ENCODE peak calls at places on chromosomes 2 and 18, in seven cellular contexts. G, D, Y, Z, W, R and L are unnamed samples.

GRCh38 chr2:219252084-219252483 is 959 bp upstream of the TUBA4B start:
- DNase-seq in G (peak; percentile 14), Y (no peak), R (no peak), Z (no peak), W (no peak), D (peak; percentile 78), L (no peak)

GRCh38 chr2:207469953-207470699 is 59.6 kb upstream of the CREB1 start:
- DNase-seq in W (no peak), D (no peak), Z (no peak), Y (no peak), R (no peak), G (no peak), L (no peak)

GRCh38 chr2:182330451-182331325 is 96.1 kb downstream of the PDE1A start:
- DNase-seq in R (no peak), W (no peak), Z (no peak), G (no peak), D (no peak), Y (no peak), L (no peak)

GRCh38 chr2:49222975-49223528 is 68.7 kb upstream of the FSHR start:
- DNase-seq in G (no peak), D (no peak), R (no peak), Z (no peak), W (no peak), Y (no peak), L (no peak)

GRCh38 chr2:127398239-127398590 is 10.4 kb upstream of the MAP3K2 start:
- DNase-seq in Y (peak; percentile 61), G (no peak), W (peak; percentile 39), Z (peak; percentile 95), D (peak; percentile 96), R (peak; percentile 84), L (peak; percentile 92)

GRCh38 chr18:12679183-12679786 is 21.4 kb upstream of the SPIRE1 start:
- DNase-seq in Y (no peak), W (no peak), G (no peak), D (peak; percentile 83), Z (peak; percentile 69), R (no peak), L (peak; percentile 79)

GRCh38 chr18:13112982-13113381 is 105.6 kb upstream of the LDLRAD4 start:
- DNase-seq in D (no peak), R (no peak), W (no peak), Z (peak; percentile 17), Y (no peak), G (no peak), L (no peak)

GRCh38 chr2:145751634-145752033 is 1231.7 kb upstream of the ZEB2 start:
- DNase-seq in R (no peak), G (no peak), D (no peak), W (no peak), Y (no peak), Z (peak; percentile 43), L (no peak)

GRCh38 chr2:227460079-227460485 is 11.9 kb upstream of the AGFG1 start:
- DNase-seq in G (peak; percentile 34), D (no peak), W (no peak), R (no peak), Z (no peak), Y (peak; percentile 46), L (no peak)
- H3K4me1 ChIP-seq in G (peaks cover 49% of the 10 kb centered on the region), D (no peaks in the 10 kb centered on the region), W (no peaks in the 10 kb centered on the region), R (no peaks in the 10 kb centered on the region), Z (peaks cover 37% of the 10 kb centered on the region), Y (peaks cover 15% of the 10 kb centered on the region), L (no peaks in the 10 kb centered on the region)

DNA sequence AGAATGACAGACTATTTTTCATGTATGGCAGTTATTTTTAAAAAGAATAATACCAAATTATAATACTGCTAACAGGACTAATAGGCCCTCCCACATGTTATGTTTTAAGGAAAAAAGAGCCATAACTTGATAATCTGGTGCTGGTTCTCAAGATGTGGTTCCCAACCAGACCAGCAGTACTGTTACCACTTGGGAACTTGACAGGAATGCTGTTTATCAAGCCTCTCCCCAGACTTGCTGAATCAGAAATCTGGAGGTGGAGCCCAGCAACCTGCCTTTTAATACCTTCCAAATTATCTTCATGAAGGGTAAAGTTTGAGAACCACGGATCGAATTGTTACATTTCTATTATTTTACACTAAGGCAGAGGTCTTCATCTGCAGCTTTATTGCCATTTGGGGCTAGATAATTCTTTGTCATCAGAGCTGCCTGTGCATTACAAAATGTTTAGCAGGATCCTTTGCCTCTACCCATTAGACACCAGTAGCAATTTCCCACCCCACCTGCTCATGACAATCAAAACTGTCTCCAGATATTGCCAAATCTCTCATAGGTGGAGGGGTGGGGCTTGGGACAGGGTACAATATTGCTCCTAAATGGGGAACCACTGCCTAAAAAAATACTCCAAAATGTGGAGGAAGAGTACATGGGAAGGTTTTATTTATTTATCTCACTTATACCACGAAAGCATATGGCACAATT is 629.6 kb downstream of the ARHGAP15 start:
- DNase-seq in W (no peak), Z (no peak), G (no peak), R (no peak), D (no peak), Y (no peak), L (no peak)
- H3K4me1 ChIP-seq in W (no peaks in the 10 kb centered on the region), Z (no peaks in the 10 kb centered on the region), G (no peaks in the 10 kb centered on the region), R (no peaks in the 10 kb centered on the region), D (no peaks in the 10 kb centered on the region), Y (no peaks in the 10 kb centered on the region), L (no peaks in the 10 kb centered on the region)

GRCh38 chr2:132429941-132430573 is 13.5 kb downstream of the GPR39 start:
- DNase-seq in Z (no peak), G (no peak), W (no peak), Y (peak; percentile 68), D (no peak), R (no peak), L (no peak)
- H3K4me1 ChIP-seq in Z (peaks cover 9% of the 10 kb centered on the region), G (no peaks in the 10 kb centered on the region), W (no peaks in the 10 kb centered on the region), Y (peaks cover 23% of the 10 kb centered on the region), D (no peaks in the 10 kb centered on the region), R (no peaks in the 10 kb centered on the region), L (no peaks in the 10 kb centered on the region)

GRCh38 chr18:9069482-9070059 is 32.9 kb upstream of the NDUFV2 start:
- DNase-seq in G (no peak), Y (no peak), D (no peak), W (no peak), Z (no peak), R (no peak), L (no peak)

GRCh38 chr18:9067823-9068222 is 34.7 kb upstream of the NDUFV2 start:
- DNase-seq in R (no peak), G (no peak), Y (no peak), D (no peak), W (no peak), Z (no peak), L (no peak)

GRCh38 chr18:9066817-9067306 is 35.6 kb upstream of the NDUFV2 start:
- DNase-seq in D (no peak), Z (no peak), G (no peak), R (no peak), W (no peak), Y (no peak), L (peak; percentile 6)

GRCh38 chr18:9070212-9070611 is 32.3 kb upstream of the NDUFV2 start:
- DNase-seq in R (no peak), G (no peak), Z (no peak), W (no peak), Y (no peak), D (no peak), L (no peak)

GRCh38 chr18:9068346-9068745 is 34.2 kb upstream of the NDUFV2 start:
- DNase-seq in G (no peak), W (no peak), R (no peak), Y (peak; percentile 77), D (no peak), Z (no peak), L (no peak)
- H3K4me1 ChIP-seq in G (peaks cover under 1% of the 10 kb centered on the region), W (no peaks in the 10 kb centered on the region), R (no peaks in the 10 kb centered on the region), Y (peaks cover 4% of the 10 kb centered on the region), D (no peaks in the 10 kb centered on the region), Z (peaks cover 2% of the 10 kb centered on the region), L (peaks cover 5% of the 10 kb centered on the region)

DNA sequence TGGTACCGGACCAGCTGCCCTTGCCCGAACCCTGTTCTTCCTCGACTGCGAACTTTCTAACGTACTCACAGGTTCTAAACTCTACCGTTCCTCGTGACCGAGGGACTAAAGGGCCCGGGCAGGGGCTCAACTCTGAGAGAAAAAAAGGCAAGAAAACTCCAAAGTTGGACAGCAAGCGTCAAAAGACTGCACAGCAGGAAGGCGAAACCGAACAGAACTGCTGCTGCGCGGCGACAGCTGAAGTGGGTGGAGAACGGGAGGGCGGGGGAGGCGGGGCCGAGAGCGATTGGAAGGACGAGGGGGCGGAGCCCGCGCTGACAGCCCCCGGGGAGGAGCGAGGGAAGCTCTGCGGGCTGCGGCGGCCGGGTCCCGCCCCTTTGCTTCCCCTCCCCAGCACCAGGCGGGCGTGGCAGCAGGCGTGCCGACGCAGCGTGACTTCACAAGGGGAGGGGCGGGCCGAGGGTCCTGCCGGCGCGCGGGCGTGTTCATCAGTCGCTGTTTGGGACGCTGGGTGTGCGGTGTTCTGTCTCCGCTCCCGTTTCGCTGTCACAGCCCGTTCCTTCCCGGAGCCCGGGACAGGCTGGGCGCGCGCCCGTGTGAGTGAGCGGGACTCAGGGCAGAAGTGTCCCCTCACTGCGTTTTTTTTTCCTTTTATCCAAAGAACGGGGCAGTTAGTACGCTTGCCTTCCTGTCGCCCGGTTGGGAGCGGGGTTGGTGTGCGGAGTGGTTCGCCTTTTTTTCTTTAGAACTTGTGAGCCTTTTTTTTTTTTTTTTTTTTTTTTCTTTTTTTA is at the start of gene NABP1:
- DNase-seq in D (peak; percentile 99), Z (peak; percentile 99), R (peak; percentile 99), W (peak; percentile 98), Y (peak; percentile 86), G (peak; percentile 98), L (peak; percentile 99)
- H3K4me1 ChIP-seq in D (peaks cover 39% of the 10 kb centered on the region), Z (peaks cover 35% of the 10 kb centered on the region), R (peaks cover 14% of the 10 kb centered on the region), W (no peaks in the 10 kb centered on the region), Y (peaks cover 26% of the 10 kb centered on the region), G (peaks cover 71% of the 10 kb centered on the region), L (peaks cover 26% of the 10 kb centered on the region)